ENCODE peak calls at places on chromosomes 3 and 15, in five cellular contexts. One of them, this sample, is unnamed.

GRCh38 chr3:113354307-113354706 is 87.0 kb downstream of the CFAP44 start:
- DNase-seq in A549: peak; percentile 58
- DNase-seq in gastrocnemius medialis: no peak
- DNase-seq in hepatocyte: no peak
- DNase-seq in tibial artery: no peak
- DNase-seq in this sample: no peak

GRCh38 chr3:126395846-126396513 is 1.3 kb downstream of the CFAP100 start:
- DNase-seq in A549: no peak
- DNase-seq in gastrocnemius medialis: no peak
- DNase-seq in hepatocyte: no peak
- DNase-seq in tibial artery: no peak
- DNase-seq in this sample: no peak

GRCh38 chr15:41501961-41502786 is 8.5 kb downstream of the ITPKA start:
- DNase-seq in A549: no peak
- DNase-seq in gastrocnemius medialis: no peak
- DNase-seq in hepatocyte: no peak
- DNase-seq in tibial artery: no peak
- DNase-seq in this sample: no peak

GRCh38 chr15:101559938-101560337 is 70.4 kb upstream of the PCSK6 start:
- DNase-seq in A549: no peak
- DNase-seq in gastrocnemius medialis: no peak
- DNase-seq in hepatocyte: no peak
- DNase-seq in tibial artery: no peak
- DNase-seq in this sample: no peak

GRCh38 chr3:67685499-67685898 is 31.1 kb upstream of the SUCLG2 start:
- DNase-seq in A549: no peak
- DNase-seq in gastrocnemius medialis: no peak
- DNase-seq in hepatocyte: no peak
- DNase-seq in tibial artery: no peak
- DNase-seq in this sample: no peak

GRCh38 chr3:13282986-13283876 is 136.9 kb downstream of the NUP210 start:
- DNase-seq in A549: peak; percentile 63
- DNase-seq in gastrocnemius medialis: no peak
- DNase-seq in hepatocyte: peak; percentile 52
- DNase-seq in tibial artery: no peak
- DNase-seq in this sample: peak; percentile 84

GRCh38 chr3:188854395-188855149 is 317.2 kb upstream of the TPRG1 start:
- DNase-seq in A549: no peak
- DNase-seq in gastrocnemius medialis: peak; percentile 72
- DNase-seq in hepatocyte: no peak
- DNase-seq in tibial artery: no peak
- DNase-seq in this sample: no peak

GRCh38 chr3:66797916-66798560 is 200.1 kb upstream of the KBTBD8 start:
- DNase-seq in A549: no peak
- DNase-seq in gastrocnemius medialis: no peak
- DNase-seq in hepatocyte: peak; percentile 39
- DNase-seq in tibial artery: peak; percentile 27
- DNase-seq in this sample: no peak

GRCh38 chr15:66233487-66234415 is 19.8 kb downstream of the MEGF11 start:
- DNase-seq in A549: peak; percentile 64
- DNase-seq in gastrocnemius medialis: no peak
- DNase-seq in hepatocyte: no peak
- DNase-seq in tibial artery: no peak
- DNase-seq in this sample: peak; percentile 43

GRCh38 chr3:162769559-162769958 is 1273.0 kb downstream of the OTOL1 start:
- DNase-seq in A549: no peak
- DNase-seq in gastrocnemius medialis: no peak
- DNase-seq in hepatocyte: peak; percentile 38
- DNase-seq in tibial artery: no peak
- DNase-seq in this sample: no peak

GRCh38 chr15:73605759-73606423 is 27.3 kb downstream of the NPTN start:
- DNase-seq in A549: no peak
- DNase-seq in gastrocnemius medialis: no peak
- DNase-seq in hepatocyte: no peak
- DNase-seq in tibial artery: no peak
- DNase-seq in this sample: no peak

GRCh38 chr3:128343287-128344045 is 123.2 kb downstream of the DNAJB8 start:
- DNase-seq in A549: peak; percentile 49
- DNase-seq in gastrocnemius medialis: no peak
- DNase-seq in hepatocyte: peak; percentile 87
- DNase-seq in tibial artery: no peak
- DNase-seq in this sample: peak; percentile 57

GRCh38 chr3:124701687-124702086 is 28.6 kb upstream of the UMPS start:
- DNase-seq in A549: no peak
- DNase-seq in gastrocnemius medialis: no peak
- DNase-seq in hepatocyte: no peak
- DNase-seq in tibial artery: no peak
- DNase-seq in this sample: no peak

GRCh38 chr3:168828536-168828935 is 732.8 kb upstream of the GOLIM4 start:
- DNase-seq in A549: no peak
- DNase-seq in gastrocnemius medialis: no peak
- DNase-seq in hepatocyte: no peak
- DNase-seq in tibial artery: no peak
- DNase-seq in this sample: no peak

GRCh38 chr3:46904303-46905190 is 27.0 kb downstream of the PTH1R start:
- DNase-seq in A549: no peak
- DNase-seq in gastrocnemius medialis: no peak
- DNase-seq in hepatocyte: no peak
- DNase-seq in tibial artery: peak; percentile 17
- DNase-seq in this sample: no peak

GRCh38 chr15:94743668-94744067 is 512.3 kb downstream of the MCTP2 start:
- DNase-seq in A549: no peak
- DNase-seq in gastrocnemius medialis: no peak
- DNase-seq in hepatocyte: peak; percentile 10
- DNase-seq in tibial artery: no peak
- DNase-seq in this sample: no peak

GRCh38 chr3:19735111-19735510 is 198.9 kb downstream of the EFHB start:
- DNase-seq in A549: peak; percentile 17
- DNase-seq in gastrocnemius medialis: no peak
- DNase-seq in hepatocyte: peak; percentile 57
- DNase-seq in tibial artery: no peak
- DNase-seq in this sample: no peak

GRCh38 chr3:127819086-127819485 is 3.2 kb downstream of the MGLL start:
- DNase-seq in A549: no peak
- DNase-seq in gastrocnemius medialis: no peak
- DNase-seq in hepatocyte: no peak
- DNase-seq in tibial artery: no peak
- DNase-seq in this sample: no peak

GRCh38 chr3:47283596-47284364 is 1.0 kb downstream of the KLHL18 start:
- DNase-seq in A549: no peak
- DNase-seq in gastrocnemius medialis: no peak
- DNase-seq in hepatocyte: peak; percentile 19
- DNase-seq in tibial artery: no peak
- DNase-seq in this sample: no peak

GRCh38 chr3:51955175-51955892 is at the start of gene GPR62:
- DNase-seq in A549: no peak
- DNase-seq in gastrocnemius medialis: peak; percentile 69
- DNase-seq in hepatocyte: no peak
- DNase-seq in tibial artery: no peak
- DNase-seq in this sample: no peak

GRCh38 chr3:23807161-23808015 is 1.6 kb downstream of the UBE2E1 start:
- DNase-seq in A549: no peak
- DNase-seq in gastrocnemius medialis: peak; percentile 22
- DNase-seq in hepatocyte: peak; percentile 8
- DNase-seq in tibial artery: peak; percentile 23
- DNase-seq in this sample: no peak

GRCh38 chr15:56411122-56411749 is 46.0 kb downstream of the TEX9 start:
- DNase-seq in A549: no peak
- DNase-seq in gastrocnemius medialis: no peak
- DNase-seq in hepatocyte: no peak
- DNase-seq in tibial artery: no peak
- DNase-seq in this sample: no peak

DNA sequence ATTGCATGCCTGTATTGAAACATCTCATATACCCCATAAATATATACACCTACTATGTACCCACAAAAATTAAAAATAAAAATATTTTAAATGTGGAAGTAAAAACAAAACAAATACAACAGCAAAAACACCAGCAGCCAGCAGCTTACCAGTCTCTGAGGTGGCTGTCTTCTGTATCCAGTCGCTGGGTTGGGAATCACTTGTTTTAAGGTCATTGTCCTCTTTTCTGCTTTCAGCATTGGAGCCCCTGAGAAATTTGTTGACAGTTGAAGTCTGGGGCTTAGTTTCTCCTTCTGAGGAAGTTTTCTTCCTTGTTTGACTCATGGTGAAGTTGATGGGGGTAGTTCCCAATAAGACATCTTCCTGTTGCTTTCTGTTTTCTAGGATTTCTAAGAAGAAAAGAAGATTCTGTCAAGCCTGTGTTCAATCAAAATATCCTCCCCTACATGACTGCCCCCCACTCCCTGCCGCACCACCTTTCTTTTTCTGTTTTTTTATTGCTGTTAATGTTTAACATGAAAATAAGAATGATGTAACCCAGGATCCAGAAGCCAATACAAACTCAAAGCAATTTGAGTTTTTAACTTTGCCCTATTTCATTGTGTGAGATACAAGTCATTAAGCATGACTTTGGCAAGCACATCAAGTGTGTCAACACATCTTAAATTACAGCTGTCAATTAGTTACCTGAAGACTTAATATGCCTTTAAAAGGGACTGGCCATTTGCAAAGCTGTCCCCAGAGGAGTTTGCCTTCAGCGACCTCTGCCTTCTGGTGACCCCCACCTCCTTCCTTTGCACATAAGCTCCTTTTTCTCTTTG is at the start of gene LRRC31:
- DNase-seq in A549: no peak
- DNase-seq in gastrocnemius medialis: no peak
- DNase-seq in hepatocyte: peak; percentile 19
- DNase-seq in tibial artery: no peak
- DNase-seq in this sample: no peak
- H3K4me3 ChIP-seq in A549: no peak within 1 kb of the TSS
- H3K4me3 ChIP-seq in gastrocnemius medialis: no peak within 1 kb of the TSS
- H3K4me3 ChIP-seq in hepatocyte: no peak within 1 kb of the TSS
- H3K4me3 ChIP-seq in tibial artery: no peak within 1 kb of the TSS
- H3K4me3 ChIP-seq in this sample: no peak within 1 kb of the TSS

GRCh38 chr3:71388535-71389120 is 194.9 kb downstream of the FOXP1 start:
- DNase-seq in A549: no peak
- DNase-seq in gastrocnemius medialis: no peak
- DNase-seq in hepatocyte: no peak
- DNase-seq in tibial artery: no peak
- DNase-seq in this sample: no peak
- H3K27ac ChIP-seq in A549: no peak overlapping the region
- H3K27ac ChIP-seq in gastrocnemius medialis: no peak overlapping the region
- H3K27ac ChIP-seq in hepatocyte: no peak overlapping the region
- H3K27ac ChIP-seq in tibial artery: no peak overlapping the region
- H3K27ac ChIP-seq in this sample: no peak overlapping the region

DNA sequence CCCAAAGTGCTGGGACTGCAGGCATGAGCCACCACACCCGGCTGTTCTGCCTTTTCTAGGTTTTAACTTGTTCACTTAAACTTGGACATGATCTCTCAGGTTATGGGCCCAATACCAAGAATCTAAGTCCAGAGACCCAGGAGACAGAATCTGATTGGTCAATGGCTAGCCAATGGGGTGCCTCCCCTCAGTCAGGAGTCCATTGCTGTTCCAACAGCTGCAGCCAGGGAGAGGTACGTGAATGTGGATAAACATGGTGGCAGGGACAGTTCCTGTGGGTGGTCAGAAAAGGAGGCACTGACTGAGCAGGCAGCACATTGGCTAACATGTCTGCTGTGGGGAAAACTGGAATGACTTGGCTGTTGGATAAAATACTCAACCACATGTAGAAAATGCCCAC is 140.3 kb downstream of the RPLP1 start:
- DNase-seq in A549: peak; percentile 48
- DNase-seq in gastrocnemius medialis: no peak
- DNase-seq in hepatocyte: no peak
- DNase-seq in tibial artery: no peak
- DNase-seq in this sample: no peak
- TF ChIP-seq CTCF in A549: no peak
- TF ChIP-seq CTCF in gastrocnemius medialis: no peak
- TF ChIP-seq CTCF in hepatocyte: no peak
- TF ChIP-seq CTCF in tibial artery: no peak
- TF ChIP-seq CTCF in this sample: no peak

GRCh38 chr15:92818658-92819311 is 81.3 kb upstream of the CHD2 start:
- DNase-seq in A549: no peak
- DNase-seq in gastrocnemius medialis: no peak
- DNase-seq in hepatocyte: no peak
- DNase-seq in tibial artery: no peak
- DNase-seq in this sample: peak; percentile 46
- H3K4me3 ChIP-seq in A549: peak overlapping the region; percentile 37
- H3K4me3 ChIP-seq in gastrocnemius medialis: peak overlapping the region; percentile 55
- H3K4me3 ChIP-seq in hepatocyte: no peak overlapping the region
- H3K4me3 ChIP-seq in tibial artery: peak overlapping the region; percentile 46
- H3K4me3 ChIP-seq in this sample: peak overlapping the region; percentile 67

GRCh38 chr3:185629554-185630181 is 43.6 kb downstream of the SENP2 start:
- DNase-seq in A549: no peak
- DNase-seq in gastrocnemius medialis: no peak
- DNase-seq in hepatocyte: no peak
- DNase-seq in tibial artery: no peak
- DNase-seq in this sample: no peak

GRCh38 chr3:185631108-185631507 is 45.0 kb downstream of the SENP2 start:
- DNase-seq in A549: no peak
- DNase-seq in gastrocnemius medialis: no peak
- DNase-seq in hepatocyte: no peak
- DNase-seq in tibial artery: peak; percentile 51
- DNase-seq in this sample: no peak

GRCh38 chr3:185632996-185633395 is 46.9 kb downstream of the SENP2 start:
- DNase-seq in A549: no peak
- DNase-seq in gastrocnemius medialis: no peak
- DNase-seq in hepatocyte: no peak
- DNase-seq in tibial artery: no peak
- DNase-seq in this sample: no peak

GRCh38 chr3:185631508-185632206 is 45.6 kb downstream of the SENP2 start:
- DNase-seq in A549: no peak
- DNase-seq in gastrocnemius medialis: no peak
- DNase-seq in hepatocyte: no peak
- DNase-seq in tibial artery: no peak
- DNase-seq in this sample: no peak

DNA sequence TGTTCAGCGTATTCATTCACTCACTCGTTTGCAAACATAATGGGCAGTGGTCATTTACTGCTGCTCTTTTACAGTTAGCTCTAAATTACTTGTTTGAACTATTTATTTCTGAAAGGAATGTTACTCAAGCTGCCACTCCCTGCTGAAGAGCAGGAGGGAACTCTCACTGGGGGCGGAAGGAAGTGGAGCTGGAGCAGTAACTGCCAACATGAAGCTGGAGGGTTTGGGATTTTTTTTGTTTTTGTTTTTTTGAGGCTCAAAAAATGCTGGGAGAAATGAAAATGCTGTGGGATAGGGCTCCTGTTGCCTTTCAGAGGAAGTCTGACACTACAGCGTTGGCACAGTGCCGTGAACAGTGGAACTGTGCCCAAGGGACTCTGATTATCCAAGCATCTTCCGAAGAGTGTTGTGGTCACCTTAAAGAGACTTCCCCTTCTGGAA is 44.1 kb downstream of the SENP2 start:
- DNase-seq in A549: peak; percentile 25
- DNase-seq in gastrocnemius medialis: peak; percentile 45
- DNase-seq in hepatocyte: peak; percentile 52
- DNase-seq in tibial artery: peak; percentile 70
- DNase-seq in this sample: no peak
- H3K27ac ChIP-seq in A549: no peak overlapping the region
- H3K27ac ChIP-seq in gastrocnemius medialis: peak overlapping the region; percentile 26
- H3K27ac ChIP-seq in hepatocyte: peak overlapping the region; percentile 82
- H3K27ac ChIP-seq in tibial artery: no peak overlapping the region
- H3K27ac ChIP-seq in this sample: no peak overlapping the region

This sample was measured in WERI-Rb-1.